ENCODE peak calls at places on chromosomes 5 and 9, in eight cellular contexts. Q is stimulated activated CD4-positive, alpha-beta T cell treated with anti-CD3 and anti-CD28 coated beads, Interleukin-4, amount 100 ng/mL, for 24 hours; Z is tibial artery; X is tibial nerve; L is NCI-H1092; I is omental fat pad; P is transverse colon; W is substantia nigra. G is an unnamed sample.

GRCh38 chr9:108743426-108743825 is 112.4 kb downstream of the ACTL7B start:
- DNase-seq in I (no peak), Z (no peak), W (no peak), X (no peak), P (no peak), Q (no peak), L (no peak), G (no peak)

GRCh38 chr5:138033916-138034315 is 1.0 kb upstream of the FAM13B start:
- DNase-seq in P (no peak), X (no peak), L (no peak), I (no peak), Q (no peak), W (no peak), Z (no peak), G (no peak)

GRCh38 chr5:156182174-156182967 is 144.6 kb upstream of the SGCD start:
- DNase-seq in Q (no peak), I (no peak), Z (no peak), X (no peak), L (no peak), P (no peak), W (no peak), G (no peak)

GRCh38 chr5:148972958-148973357 is 89.9 kb downstream of the SH3TC2 start:
- DNase-seq in Q (no peak), I (no peak), Z (peak), W (no peak), L (no peak), X (no peak), P (no peak), G (no peak)

GRCh38 chr5:24103624-24104023 is 541.2 kb downstream of the CDH10 start:
- DNase-seq in W (no peak), L (no peak), Q (no peak), X (no peak), I (no peak), Z (no peak), P (no peak), G (no peak)

GRCh38 chr9:33165263-33166151 is 1.6 kb downstream of the B4GALT1 start:
- DNase-seq in X (no peak), Z (peak), W (no peak), I (no peak), Q (peak), L (no peak), P (peak), G (no peak)

GRCh38 chr9:2645569-2645968 is 24.0 kb downstream of the VLDLR start:
- DNase-seq in X (no peak), P (no peak), W (no peak), Q (no peak), Z (no peak), I (no peak), L (no peak), G (no peak)

GRCh38 chr5:80054682-80055081 is 19.5 kb downstream of the THBS4 start:
- DNase-seq in Q (no peak), I (no peak), X (no peak), W (no peak), L (no peak), Z (no peak), P (no peak), G (no peak)

GRCh38 chr9:97534961-97535594 is 33.6 kb downstream of the TMOD1 start:
- DNase-seq in L (no peak), W (no peak), P (no peak), Z (peak), X (no peak), Q (no peak), I (no peak), G (no peak)

GRCh38 chr5:11143456-11144267 is 382.6 kb upstream of the DAP start:
- DNase-seq in P (no peak), Q (peak), L (no peak), X (no peak), Z (no peak), W (no peak), I (no peak), G (no peak)

GRCh38 chr9:34485822-34486221 is 27.2 kb downstream of the DNAI1 start:
- DNase-seq in X (no peak), Q (no peak), L (no peak), W (no peak), I (no peak), Z (no peak), P (no peak), G (no peak)

GRCh38 chr9:95874303-95874988 is 1.0 kb upstream of the ERCC6L2 start:
- DNase-seq in X (no peak), W (no peak), Z (no peak), P (no peak), I (no peak), L (no peak), Q (no peak), G (no peak)

GRCh38 chr5:116553366-116553765 is 21.3 kb downstream of the SEMA6A start:
- DNase-seq in Q (no peak), Z (no peak), P (no peak), W (peak), I (no peak), L (no peak), X (no peak), G (no peak)

GRCh38 chr5:113188454-113188853 is 211.9 kb downstream of the DCP2 start:
- DNase-seq in W (no peak), Q (no peak), X (no peak), I (no peak), L (no peak), Z (no peak), P (no peak), G (no peak)

GRCh38 chr9:8014987-8015682 is 215.6 kb upstream of the DMAC1 start:
- DNase-seq in W (no peak), P (no peak), Q (no peak), X (no peak), Z (no peak), I (no peak), L (no peak), G (no peak)

GRCh38 chr9:129481824-129482511 is 138.9 kb downstream of the C9orf50 start:
- DNase-seq in L (no peak), Q (no peak), W (no peak), P (no peak), I (no peak), X (no peak), Z (peak), G (no peak)

GRCh38 chr9:111691686-111692329 is 30.4 kb downstream of the GNG10 start:
- DNase-seq in P (no peak), X (no peak), Z (no peak), W (no peak), L (peak), I (no peak), Q (no peak), G (no peak)

GRCh38 chr9:1008256-1008655 is 31.8 kb downstream of the DMRT3 start:
- DNase-seq in X (no peak), W (no peak), Q (no peak), I (no peak), Z (no peak), L (no peak), P (no peak), G (no peak)

GRCh38 chr9:129235931-129236331 is 57.9 kb upstream of the IER5L start:
- DNase-seq in I (no peak), X (no peak), L (no peak), W (no peak), P (peak), Z (no peak), Q (peak), G (no peak)

GRCh38 chr5:138482645-138483044 is 17.4 kb downstream of the EGR1 start:
- DNase-seq in Z (no peak), P (no peak), L (no peak), Q (no peak), I (no peak), X (no peak), W (no peak), G (no peak)

G was measured in brain pericyte.